ENCODE peak calls at places on chromosomes 12 and 14, in five cellular contexts. G, X, H, R and W are unnamed samples.
A peak's percentile ranks its signal among the peaks of the same experiment; 100 is the strongest.

GRCh38 chr12:12107678-12108077 is 36.9 kb downstream of the BCL2L14 start:
- DNase-seq in G (no peak), X (no peak), H (no peak), R (no peak), W (no peak)

GRCh38 chr12:40921563-40922163 is 229.4 kb downstream of the CNTN1 start:
- DNase-seq in G (no peak), X (peak; percentile 33), H (no peak), R (no peak), W (peak; percentile 5)

GRCh38 chr14:52044791-52045522 is 23.9 kb downstream of the NID2 start:
- DNase-seq in G (no peak), X (no peak), H (no peak), R (no peak), W (no peak)

GRCh38 chr14:55458800-55459577 is 18.6 kb upstream of the TBPL2 start:
- DNase-seq in G (no peak), X (no peak), H (no peak), R (no peak), W (no peak)

GRCh38 chr12:101759396-101760047 is 20.3 kb upstream of the SYCP3 start:
- DNase-seq in G (no peak), X (peak; percentile 46), H (no peak), R (no peak), W (peak; percentile 28)

GRCh38 chr12:51269174-51270066 is 795 bp downstream of the SMAGP start:
- DNase-seq in G (peak; percentile 9), X (peak; percentile 90), H (peak; percentile 80), R (peak; percentile 84), W (peak; percentile 76)

GRCh38 chr14:103626150-103626850 is 2.7 kb upstream of the KLC1 start:
- DNase-seq in G (no peak), X (no peak), H (no peak), R (no peak), W (no peak)

GRCh38 chr14:69815556-69815955 is 18.5 kb upstream of the SLC10A1 start:
- DNase-seq in G (no peak), X (no peak), H (no peak), R (no peak), W (no peak)

GRCh38 chr12:16347391-16348298 is at the start of gene MGST1:
- DNase-seq in G (peak; percentile 36), X (peak; percentile 96), H (peak; percentile 83), R (peak; percentile 80), W (peak; percentile 81)

GRCh38 chr12:95413576-95413975 is 60.4 kb upstream of the METAP2 start:
- DNase-seq in G (no peak), X (no peak), H (no peak), R (no peak), W (no peak)

GRCh38 chr12:58787021-58787760 is 133.1 kb downstream of the LRIG3 start:
- DNase-seq in G (no peak), X (no peak), H (no peak), R (no peak), W (no peak)

GRCh38 chr12:46858368-46858767 is 32.6 kb upstream of the SLC38A4 start:
- DNase-seq in G (no peak), X (peak; percentile 16), H (no peak), R (no peak), W (no peak)

GRCh38 chr14:93970589-93970966 is 5.8 kb downstream of the ASB2 start:
- DNase-seq in G (no peak), X (peak; percentile 32), H (no peak), R (peak; percentile 52), W (peak; percentile 24)

GRCh38 chr12:69779928-69780327 is 41.3 kb downstream of the RAB3IP start:
- DNase-seq in G (no peak), X (peak; percentile 53), H (no peak), R (peak; percentile 7), W (peak; percentile 9)

GRCh38 chr14:53452005-53452678 is 299.0 kb upstream of the DDHD1 start:
- DNase-seq in G (no peak), X (no peak), H (no peak), R (peak; percentile 42), W (no peak)

GRCh38 chr12:81627336-81628189 is 131.6 kb downstream of the PPFIA2 start:
- DNase-seq in G (peak; percentile 35), X (peak; percentile 63), H (no peak), R (peak; percentile 38), W (peak; percentile 61)

DNA sequence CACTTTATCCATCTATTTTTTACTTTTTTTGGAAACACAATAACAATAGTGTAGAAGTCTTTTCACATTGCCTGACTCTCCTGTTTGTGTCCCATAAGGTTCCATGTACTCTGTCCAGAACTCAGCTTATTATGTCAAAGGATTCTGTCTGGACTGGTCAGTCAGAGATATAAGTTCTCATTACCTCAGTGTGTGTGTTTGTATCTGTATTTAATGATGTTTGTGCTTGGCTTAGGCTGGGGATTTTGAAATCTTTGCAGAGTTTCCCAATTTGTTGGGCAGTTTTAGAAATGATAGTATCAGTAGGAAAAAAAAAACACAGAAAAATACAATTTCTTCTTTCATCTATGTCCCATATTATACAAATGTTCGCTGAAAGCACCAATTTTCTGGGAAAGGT is 120.9 kb downstream of the RAD51B start:
- DNase-seq in G (peak; percentile 49), X (no peak), H (no peak), R (no peak), W (no peak)
- H3K4me1 ChIP-seq in G (no peaks in the 10 kb centered on the region), X (peaks cover 57% of the 10 kb centered on the region), H (peaks cover 38% of the 10 kb centered on the region), R (peaks cover 16% of the 10 kb centered on the region), W (peaks cover 44% of the 10 kb centered on the region)

GRCh38 chr12:130966443-130967030 is 12.8 kb downstream of the ADGRD1 start:
- DNase-seq in G (no peak), X (no peak), H (no peak), R (no peak), W (no peak)

GRCh38 chr12:130968611-130969010 is 14.9 kb downstream of the ADGRD1 start:
- DNase-seq in G (no peak), X (no peak), H (no peak), R (no peak), W (no peak)

GRCh38 chr12:130965214-130965613 is 11.5 kb downstream of the ADGRD1 start:
- DNase-seq in G (no peak), X (no peak), H (no peak), R (no peak), W (no peak)

GRCh38 chr12:130967631-130968030 is 13.9 kb downstream of the ADGRD1 start:
- DNase-seq in G (no peak), X (no peak), H (no peak), R (no peak), W (no peak)

DNA sequence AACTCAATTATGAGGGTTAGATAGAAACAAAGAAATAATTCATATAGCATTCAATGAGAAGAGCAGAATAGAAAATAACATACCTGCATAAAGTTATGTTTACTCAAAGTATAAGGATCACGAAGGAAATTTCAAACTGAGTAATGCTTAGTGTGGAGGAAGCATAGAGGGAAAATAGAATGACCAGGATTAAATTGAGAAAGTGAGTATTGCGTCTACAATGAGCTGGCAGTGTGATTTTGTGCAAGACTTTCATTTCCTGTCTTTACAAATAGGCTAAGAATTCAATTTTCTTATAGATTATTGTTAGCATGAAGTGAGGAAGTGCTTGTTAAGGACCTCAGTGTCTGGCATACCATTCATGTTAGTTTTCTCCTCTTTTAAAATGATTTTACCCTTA is 12.0 kb downstream of the ADGRD1 start:
- DNase-seq in G (no peak), X (no peak), H (no peak), R (no peak), W (no peak)
- H3K4me3 ChIP-seq in G (no peak overlapping the region), X (no peak overlapping the region), H (no peak overlapping the region), R (no peak overlapping the region), W (no peak overlapping the region)

GRCh38 chr12:4032906-4033628 is 159.9 kb upstream of the PARP11 start:
- DNase-seq in G (no peak), X (no peak), H (no peak), R (no peak), W (peak; percentile 63)
- H3K4me1 ChIP-seq in G (no peaks in the 10 kb centered on the region), X (peaks cover 22% of the 10 kb centered on the region), H (peaks cover 17% of the 10 kb centered on the region), R (peaks cover 11% of the 10 kb centered on the region), W (peaks cover 16% of the 10 kb centered on the region)

DNA sequence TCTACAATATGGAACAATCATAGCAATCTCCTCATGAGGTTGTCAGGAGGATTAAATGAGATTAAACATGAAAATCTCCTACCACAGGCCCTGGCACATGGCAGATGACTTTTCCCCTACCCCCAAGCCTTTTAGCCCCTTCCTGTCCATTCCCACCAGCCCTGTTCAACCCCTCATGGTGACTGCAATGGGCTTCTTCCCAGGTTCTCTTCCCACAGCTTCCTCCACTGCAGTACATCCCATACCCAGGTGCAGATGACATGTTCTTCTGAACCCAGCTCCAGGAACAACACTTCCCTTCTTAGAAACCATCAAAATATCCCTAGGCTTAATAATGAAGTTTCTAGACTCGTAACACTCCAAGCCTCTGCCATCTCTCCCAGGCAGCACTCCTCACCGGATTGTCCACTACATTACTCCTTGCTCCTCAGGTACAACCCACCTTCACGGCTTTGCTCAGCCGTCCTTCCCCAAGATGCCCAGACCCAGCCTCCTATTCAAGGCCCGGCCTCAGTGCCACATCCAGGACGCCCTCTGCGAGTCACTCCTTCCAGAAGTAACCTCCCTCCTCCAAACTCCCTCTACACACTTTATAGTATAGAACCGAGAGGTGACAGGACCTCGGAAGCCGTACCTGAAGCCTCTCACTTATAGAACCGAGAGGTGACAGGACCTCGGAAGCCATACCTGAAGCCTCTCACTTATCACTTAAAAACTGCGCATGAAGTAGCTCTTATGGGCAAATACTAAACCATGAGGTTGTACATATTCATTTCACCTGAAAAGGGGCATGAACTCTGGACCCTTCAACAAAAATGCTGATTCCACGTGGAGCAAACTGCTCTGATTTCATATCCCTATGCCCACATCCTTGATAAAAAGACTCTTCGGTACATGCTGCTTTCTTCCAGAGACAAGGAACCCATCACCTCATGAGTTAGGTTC is 1.5 kb downstream of the CRACR2A start:
- DNase-seq in G (no peak), X (no peak), H (no peak), R (no peak), W (no peak)
- H3K4me3 ChIP-seq in G (no peak overlapping the region), X (no peak overlapping the region), H (no peak overlapping the region), R (no peak overlapping the region), W (peak overlapping the region; percentile 55)

GRCh38 chr14:77024171-77024627 is 4.3 kb downstream of the IRF2BPL start:
- DNase-seq in G (no peak), X (peak; percentile 88), H (no peak), R (peak; percentile 71), W (peak; percentile 65)
- H3K4me1 ChIP-seq in G (no peaks in the 10 kb centered on the region), X (peaks cover 50% of the 10 kb centered on the region), H (peaks cover 31% of the 10 kb centered on the region), R (peaks cover 51% of the 10 kb centered on the region), W (peaks cover 29% of the 10 kb centered on the region)

DNA sequence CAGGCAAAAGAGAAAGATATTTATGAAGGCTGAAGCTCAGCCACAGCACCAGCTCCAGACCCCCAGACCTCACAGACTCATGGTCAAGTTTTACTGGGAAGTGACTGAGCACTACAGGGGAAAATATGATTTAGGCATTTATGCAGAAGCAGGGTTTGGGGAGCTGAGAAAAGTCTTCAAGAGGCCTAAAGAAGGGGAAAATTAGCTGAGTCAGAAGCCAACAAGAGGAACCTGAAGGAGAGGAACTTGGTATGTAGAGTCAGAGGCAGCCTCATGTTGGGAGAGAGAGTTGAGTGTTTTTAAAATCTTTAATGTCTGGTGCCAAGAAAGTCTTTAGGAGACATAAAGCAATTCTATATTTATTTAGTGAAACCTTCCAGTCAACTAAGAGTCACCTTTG is 63.0 kb downstream of the FOS start:
- DNase-seq in G (no peak), X (no peak), H (no peak), R (no peak), W (no peak)
- H3K4me3 ChIP-seq in G (no peak overlapping the region), X (no peak overlapping the region), H (no peak overlapping the region), R (no peak overlapping the region), W (no peak overlapping the region)